ENCODE peak calls at places on chromosomes 6 and 20, in eight cellular contexts. G is NT2/D1, E is A673, M is Karpas-422, D is IMR-90, Y is aorta, V is BE2C, H is uterus. Z is an unnamed sample.
A peak's percentile ranks its signal among the peaks of the same experiment; 100 is the strongest.

GRCh38 chr6:140078552-140079126 is 704.2 kb upstream of the CITED2 start:
- DNase-seq in H (no peak), G (no peak), E (peak; percentile 90), V (no peak), M (no peak), Y (no peak), D (peak; percentile 92), Z (peak; percentile 32)

GRCh38 chr20:35831029-35831428 is 59.2 kb downstream of the PHF20 start:
- DNase-seq in V (no peak), G (no peak), Y (no peak), D (peak; percentile 54), H (no peak), M (no peak), E (no peak), Z (no peak)

GRCh38 chr6:125102901-125103300 is 50.7 kb upstream of the TPD52L1 start:
- DNase-seq in H (no peak), Y (no peak), G (no peak), V (no peak), M (no peak), D (peak; percentile 94), E (no peak), Z (no peak)

GRCh38 chr6:108669673-108670072 is 109.0 kb downstream of the FOXO3 start:
- DNase-seq in H (no peak), Y (no peak), E (no peak), V (no peak), D (no peak), M (no peak), G (no peak), Z (no peak)

GRCh38 chr6:154852700-154853099 is 119.5 kb downstream of the SCAF8 start:
- DNase-seq in D (peak; percentile 84), G (no peak), Y (no peak), M (no peak), E (no peak), H (no peak), V (no peak), Z (no peak)

GRCh38 chr20:61185841-61186601 is 66.0 kb upstream of the CDH4 start:
- DNase-seq in D (peak; percentile 98), H (no peak), E (peak; percentile 71), V (no peak), M (no peak), G (no peak), Y (no peak), Z (peak; percentile 19)

GRCh38 chr20:22723659-22724058 is 139.3 kb upstream of the FOXA2 start:
- DNase-seq in E (no peak), D (no peak), M (no peak), H (no peak), Y (no peak), G (no peak), V (no peak), Z (no peak)

GRCh38 chr6:80331522-80331921 is 225.1 kb downstream of the BCKDHB start:
- DNase-seq in M (no peak), D (no peak), H (no peak), V (no peak), G (no peak), E (peak; percentile 12), Y (no peak), Z (no peak)

GRCh38 chr6:147479857-147480256 is 28.6 kb upstream of the SAMD5 start:
- DNase-seq in G (no peak), E (no peak), D (no peak), V (no peak), M (no peak), H (no peak), Y (no peak), Z (no peak)

GRCh38 chr20:16388731-16389130 is 184.5 kb downstream of the KIF16B start:
- DNase-seq in D (no peak), M (no peak), G (no peak), H (no peak), V (no peak), E (no peak), Y (no peak), Z (no peak)

GRCh38 chr6:4848382-4849068 is 72.3 kb downstream of the CDYL start:
- DNase-seq in E (no peak), H (no peak), M (peak; percentile 49), Y (no peak), V (no peak), G (no peak), D (no peak), Z (no peak)

GRCh38 chr6:53347921-53348435 is 772 bp downstream of the ELOVL5 start:
- DNase-seq in E (peak; percentile 85), V (peak; percentile 81), D (peak; percentile 52), Y (peak; percentile 85), H (peak; percentile 70), G (no peak), M (peak; percentile 72), Z (peak; percentile 60)

DNA sequence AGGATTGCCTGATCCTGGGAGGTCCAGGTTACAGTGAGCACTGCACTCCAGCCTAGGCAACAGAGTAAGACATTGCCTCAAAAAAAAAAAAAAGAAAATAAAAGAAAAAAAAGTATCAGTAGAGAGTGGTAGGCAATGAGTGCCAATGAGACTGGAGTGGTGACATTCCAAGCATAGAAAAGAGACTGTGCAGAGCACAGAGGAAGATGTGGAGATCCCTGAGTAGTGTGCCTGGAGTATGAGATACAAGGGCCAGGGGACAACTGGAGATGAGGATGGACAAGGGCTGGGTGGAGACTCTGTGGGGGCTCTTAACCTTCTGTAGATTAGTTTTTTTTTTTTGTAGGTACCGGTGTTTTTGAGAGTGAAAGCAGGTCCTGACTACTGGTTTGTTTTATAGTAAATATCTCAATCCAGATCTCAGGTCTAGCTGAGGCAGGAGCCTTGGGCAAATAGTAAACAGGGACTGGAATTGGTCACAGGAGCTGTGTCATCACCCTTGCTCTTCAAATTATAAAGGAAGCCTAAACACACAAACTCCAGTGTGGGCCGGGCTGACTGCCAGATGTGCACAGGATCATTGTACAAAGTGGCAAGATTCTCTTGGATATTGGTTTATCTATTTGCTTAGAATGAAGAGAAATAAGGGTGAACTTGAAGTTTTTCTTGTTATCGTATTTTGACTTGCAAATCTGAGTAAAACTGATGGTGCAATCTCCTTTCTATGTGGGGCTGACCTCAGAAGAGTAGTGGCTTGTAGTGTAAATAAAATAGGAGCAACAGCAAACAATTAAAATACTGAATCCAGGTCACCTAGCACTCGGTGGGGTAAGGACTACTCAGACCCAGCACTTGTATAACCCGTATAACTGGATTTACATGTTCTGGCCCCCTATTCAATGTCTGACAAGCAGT is 144.9 kb downstream of the SOX4 start:
- DNase-seq in D (peak; percentile 44), M (no peak), G (no peak), V (no peak), Y (no peak), H (no peak), E (no peak), Z (peak; percentile 11)
- H3K4me1 ChIP-seq in D (peaks cover 9% of the 10 kb centered on the region), M (no peaks in the 10 kb centered on the region), G (no peaks in the 10 kb centered on the region), V (peaks cover 7% of the 10 kb centered on the region), Y (peaks cover 3% of the 10 kb centered on the region), H (no peaks in the 10 kb centered on the region), E (peaks cover 32% of the 10 kb centered on the region), Z (peaks cover 21% of the 10 kb centered on the region)

GRCh38 chr6:46059608-46060007 is 43.9 kb upstream of the CLIC5 start:
- DNase-seq in V (no peak), G (no peak), M (no peak), E (no peak), H (no peak), Y (no peak), D (no peak), Z (no peak)

GRCh38 chr6:46054531-46054930 is 38.9 kb upstream of the CLIC5 start:
- DNase-seq in D (no peak), G (no peak), E (no peak), M (no peak), H (no peak), Y (no peak), V (no peak), Z (no peak)

GRCh38 chr6:46057792-46058191 is 42.1 kb upstream of the CLIC5 start:
- DNase-seq in Y (no peak), H (no peak), G (no peak), E (no peak), D (no peak), V (no peak), M (no peak), Z (no peak)

GRCh38 chr6:46058951-46059350 is 43.3 kb upstream of the CLIC5 start:
- DNase-seq in H (no peak), M (no peak), V (no peak), Y (no peak), E (no peak), G (no peak), D (no peak), Z (no peak)

DNA sequence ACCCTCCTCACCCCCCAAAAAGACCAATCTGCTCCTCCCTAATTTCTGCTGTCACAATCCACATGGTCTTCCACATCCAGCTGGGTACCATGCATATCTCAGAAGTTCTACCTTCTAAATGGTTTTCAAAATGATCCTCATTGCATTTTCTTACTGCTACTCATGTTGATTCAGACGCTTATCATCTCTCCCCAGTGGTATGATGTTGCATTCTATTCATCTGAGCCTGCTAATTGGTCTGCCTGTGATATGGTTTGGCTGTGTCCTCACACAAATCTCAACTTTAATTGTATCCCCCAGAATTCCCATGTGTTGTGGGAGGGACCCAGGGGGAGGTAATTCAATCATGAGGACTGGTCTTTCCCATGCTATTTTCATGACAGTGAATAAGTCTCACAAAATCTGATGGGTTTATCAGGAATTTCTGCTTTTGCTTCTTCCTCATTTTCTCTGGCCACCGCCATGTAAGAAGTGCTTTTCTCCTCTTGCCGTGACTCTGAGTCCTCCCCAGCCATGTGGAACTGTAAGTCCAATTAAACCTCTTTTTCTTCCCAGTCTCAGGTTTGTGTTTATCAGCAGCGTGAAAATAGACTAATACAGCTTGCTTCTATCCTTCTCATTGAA is 41.4 kb upstream of the CLIC5 start:
- DNase-seq in Y (no peak), G (no peak), V (no peak), E (no peak), M (no peak), D (no peak), H (no peak), Z (no peak)
- H3K4me3 ChIP-seq in Y (no peak overlapping the region), G (no peak overlapping the region), V (no peak overlapping the region), E (no peak overlapping the region), M (no peak overlapping the region), D (no peak overlapping the region), H (no peak overlapping the region), Z (no peak overlapping the region)

GRCh38 chr20:363319-364078 is 16.6 kb downstream of the NRSN2 start:
- DNase-seq in M (no peak), V (no peak), Y (peak; percentile 23), E (no peak), H (no peak), G (no peak), D (peak; percentile 36), Z (no peak)

GRCh38 chr20:366719-367485 is 13.7 kb upstream of the TRIB3 start:
- DNase-seq in M (no peak), H (no peak), Y (no peak), G (no peak), V (no peak), D (no peak), E (no peak), Z (no peak)

GRCh38 chr20:367486-367887 is 13.1 kb upstream of the TRIB3 start:
- DNase-seq in Y (no peak), G (no peak), E (no peak), H (no peak), V (no peak), M (no peak), D (no peak), Z (no peak)

GRCh38 chr20:364905-365794 is 15.4 kb upstream of the TRIB3 start:
- DNase-seq in V (no peak), Y (peak; percentile 27), H (no peak), D (peak; percentile 51), G (no peak), E (no peak), M (no peak), Z (no peak)

GRCh38 chr20:366042-366718 is 14.4 kb upstream of the TRIB3 start:
- DNase-seq in G (no peak), H (no peak), Y (no peak), D (no peak), V (no peak), M (no peak), E (no peak), Z (no peak)
- H3K4me1 ChIP-seq in G (peaks cover 3% of the 10 kb centered on the region), H (no peaks in the 10 kb centered on the region), Y (no peaks in the 10 kb centered on the region), D (peaks cover 14% of the 10 kb centered on the region), V (peaks cover 3% of the 10 kb centered on the region), M (peaks cover 20% of the 10 kb centered on the region), E (peaks cover 26% of the 10 kb centered on the region), Z (peaks cover 44% of the 10 kb centered on the region)

GRCh38 chr6:93784794-93785757 is 365.7 kb upstream of the EPHA7 start:
- DNase-seq in E (peak; percentile 9), G (no peak), H (peak; percentile 16), Y (no peak), D (no peak), M (no peak), V (no peak), Z (peak; percentile 12)
- H3K4me3 ChIP-seq in E (no peak overlapping the region), G (no peak overlapping the region), H (peak overlapping the region; percentile 23), Y (no peak overlapping the region), D (no peak overlapping the region), M (no peak overlapping the region), V (no peak overlapping the region), Z (no peak overlapping the region)